ENCODE peak calls at places on chromosomes 13 and 19, in seven cellular contexts. One of them, this sample, is unnamed.

GRCh38 chr19:36152061-36152885 is at the start of gene COX7A1:
- DNase-seq in PC-3: no peak
- DNase-seq in hepatocyte: no peak
- DNase-seq in SK-N-SH: no peak
- DNase-seq in OCI-LY7: no peak
- DNase-seq in neural progenitor cell: no peak
- DNase-seq in GM23248: peak
- DNase-seq in this sample: no peak

GRCh38 chr19:10191347-10191746 is 3.4 kb downstream of the DNMT1 start:
- DNase-seq in GM23248: peak
- DNase-seq in SK-N-SH: no peak
- DNase-seq in PC-3: peak
- DNase-seq in neural progenitor cell: no peak
- DNase-seq in hepatocyte: no peak
- DNase-seq in OCI-LY7: no peak
- DNase-seq in this sample: no peak

GRCh38 chr13:28718538-28719226 is at the start of gene SLC46A3:
- DNase-seq in OCI-LY7: peak
- DNase-seq in hepatocyte: peak
- DNase-seq in SK-N-SH: peak
- DNase-seq in PC-3: peak
- DNase-seq in neural progenitor cell: peak
- DNase-seq in GM23248: peak
- DNase-seq in this sample: peak

GRCh38 chr19:14433454-14434156 is 499 bp downstream of the PKN1 start:
- DNase-seq in SK-N-SH: peak
- DNase-seq in GM23248: peak
- DNase-seq in neural progenitor cell: peak
- DNase-seq in PC-3: peak
- DNase-seq in OCI-LY7: peak
- DNase-seq in hepatocyte: peak
- DNase-seq in this sample: peak

GRCh38 chr13:113860051-113860471 is 3.8 kb downstream of the GAS6 start:
- DNase-seq in SK-N-SH: no peak
- DNase-seq in PC-3: no peak
- DNase-seq in neural progenitor cell: no peak
- DNase-seq in hepatocyte: peak
- DNase-seq in GM23248: no peak
- DNase-seq in OCI-LY7: no peak
- DNase-seq in this sample: peak

GRCh38 chr13:44474122-44474910 is 100.7 kb downstream of the SERP2 start:
- DNase-seq in hepatocyte: no peak
- DNase-seq in PC-3: peak
- DNase-seq in OCI-LY7: no peak
- DNase-seq in SK-N-SH: no peak
- DNase-seq in neural progenitor cell: no peak
- DNase-seq in GM23248: peak
- DNase-seq in this sample: no peak

GRCh38 chr19:38003427-38004099 is 96.6 kb downstream of the SIPA1L3 start:
- DNase-seq in OCI-LY7: peak
- DNase-seq in GM23248: peak
- DNase-seq in SK-N-SH: peak
- DNase-seq in neural progenitor cell: peak
- DNase-seq in hepatocyte: peak
- DNase-seq in PC-3: peak
- DNase-seq in this sample: peak

GRCh38 chr19:1104452-1105216 is 840 bp downstream of the GPX4 start:
- DNase-seq in SK-N-SH: peak
- DNase-seq in PC-3: peak
- DNase-seq in neural progenitor cell: peak
- DNase-seq in OCI-LY7: peak
- DNase-seq in GM23248: peak
- DNase-seq in hepatocyte: peak
- DNase-seq in this sample: peak

GRCh38 chr13:100875392-100876043 is 200.9 kb upstream of the TMTC4 start:
- DNase-seq in GM23248: peak
- DNase-seq in OCI-LY7: no peak
- DNase-seq in SK-N-SH: no peak
- DNase-seq in hepatocyte: no peak
- DNase-seq in neural progenitor cell: no peak
- DNase-seq in PC-3: peak
- DNase-seq in this sample: no peak

GRCh38 chr13:73608157-73608516 is 526.1 kb downstream of the KLF12 start:
- DNase-seq in SK-N-SH: no peak
- DNase-seq in hepatocyte: no peak
- DNase-seq in GM23248: no peak
- DNase-seq in neural progenitor cell: no peak
- DNase-seq in OCI-LY7: no peak
- DNase-seq in PC-3: no peak
- DNase-seq in this sample: no peak

GRCh38 chr13:99136427-99136954 is 64.2 kb upstream of the UBAC2 start:
- DNase-seq in OCI-LY7: no peak
- DNase-seq in PC-3: no peak
- DNase-seq in hepatocyte: no peak
- DNase-seq in neural progenitor cell: no peak
- DNase-seq in SK-N-SH: no peak
- DNase-seq in GM23248: no peak
- DNase-seq in this sample: no peak

GRCh38 chr13:20967340-20967739 is 64.8 kb upstream of the XPO4 start:
- DNase-seq in OCI-LY7: no peak
- DNase-seq in neural progenitor cell: no peak
- DNase-seq in hepatocyte: no peak
- DNase-seq in PC-3: no peak
- DNase-seq in GM23248: no peak
- DNase-seq in SK-N-SH: no peak
- DNase-seq in this sample: no peak

GRCh38 chr13:41917641-41918040 is 43.3 kb downstream of the VWA8 start:
- DNase-seq in PC-3: no peak
- DNase-seq in OCI-LY7: peak
- DNase-seq in GM23248: peak
- DNase-seq in hepatocyte: no peak
- DNase-seq in neural progenitor cell: no peak
- DNase-seq in SK-N-SH: no peak
- DNase-seq in this sample: no peak

GRCh38 chr13:42176286-42176685 is 95.7 kb upstream of the AKAP11 start:
- DNase-seq in GM23248: no peak
- DNase-seq in PC-3: no peak
- DNase-seq in hepatocyte: no peak
- DNase-seq in SK-N-SH: no peak
- DNase-seq in OCI-LY7: no peak
- DNase-seq in neural progenitor cell: no peak
- DNase-seq in this sample: no peak

GRCh38 chr19:28686741-28687140 is 526.2 kb downstream of the UQCRFS1 start:
- DNase-seq in neural progenitor cell: no peak
- DNase-seq in PC-3: no peak
- DNase-seq in hepatocyte: no peak
- DNase-seq in OCI-LY7: no peak
- DNase-seq in SK-N-SH: no peak
- DNase-seq in GM23248: no peak
- DNase-seq in this sample: peak

DNA sequence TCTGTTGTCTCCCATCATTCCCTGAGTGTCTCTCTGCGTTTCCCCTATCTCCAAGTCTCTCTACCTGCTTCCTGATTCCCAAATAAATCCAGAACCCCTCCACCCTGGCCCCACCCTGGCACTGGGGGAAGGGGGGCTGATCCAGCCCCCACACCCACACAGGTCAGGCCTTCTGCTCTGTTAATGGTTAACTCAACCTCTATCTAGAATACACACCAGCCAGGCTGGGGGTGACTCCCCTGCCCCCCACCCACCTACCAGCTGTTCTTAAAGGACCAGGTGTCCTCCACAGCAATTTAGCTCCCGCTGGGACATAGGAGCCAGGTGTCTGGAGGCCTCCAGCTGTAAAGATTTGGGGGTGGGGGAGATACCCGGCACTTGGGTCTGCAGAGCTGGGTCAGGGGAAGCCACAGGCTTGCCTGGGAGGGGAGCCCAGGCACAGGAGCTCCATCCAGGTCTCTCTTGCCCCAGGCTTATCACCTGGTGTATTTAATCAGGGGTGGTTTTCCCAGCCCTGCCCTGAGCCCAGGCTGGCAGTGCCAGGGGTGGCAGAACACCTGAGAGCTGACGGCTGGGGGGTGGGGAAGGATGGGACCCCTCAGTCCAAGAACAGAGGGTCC is 3.9 kb downstream of the IRF2BP1 start:
- DNase-seq in PC-3: no peak
- DNase-seq in neural progenitor cell: no peak
- DNase-seq in GM23248: no peak
- DNase-seq in SK-N-SH: peak
- DNase-seq in OCI-LY7: peak
- DNase-seq in hepatocyte: peak
- DNase-seq in this sample: no peak
- H3K4me3 ChIP-seq in PC-3: no peak
- H3K4me3 ChIP-seq in neural progenitor cell: peak
- H3K4me3 ChIP-seq in GM23248: no peak
- H3K4me3 ChIP-seq in SK-N-SH: no peak
- H3K4me3 ChIP-seq in OCI-LY7: peak
- H3K4me3 ChIP-seq in hepatocyte: no peak
- H3K4me3 ChIP-seq in this sample: no peak

DNA sequence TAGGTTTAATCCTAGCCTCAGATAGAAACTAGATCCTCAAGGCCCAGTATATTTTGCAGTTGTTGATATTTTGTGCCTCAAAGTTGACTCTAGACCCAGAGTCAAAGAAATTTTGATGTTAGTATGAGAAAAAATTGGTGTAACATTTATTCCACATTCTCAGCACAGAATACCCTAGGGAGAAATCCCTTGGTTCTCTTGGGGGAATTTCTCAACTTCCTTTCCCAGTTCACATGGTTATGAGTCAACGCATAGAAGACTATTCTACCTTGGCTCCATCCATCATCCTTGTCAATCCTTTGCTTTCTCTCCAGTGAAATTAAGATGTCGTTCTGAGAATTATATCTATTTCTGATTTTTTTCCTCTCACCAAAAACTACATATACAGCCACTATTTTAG is 145.3 kb downstream of the POSTN start:
- DNase-seq in hepatocyte: no peak
- DNase-seq in SK-N-SH: no peak
- DNase-seq in GM23248: peak
- DNase-seq in PC-3: no peak
- DNase-seq in OCI-LY7: no peak
- DNase-seq in neural progenitor cell: no peak
- DNase-seq in this sample: no peak
- TF ChIP-seq EZH2phosphoT487 in hepatocyte: no peak
- TF ChIP-seq EZH2phosphoT487 in SK-N-SH: no peak
- TF ChIP-seq EZH2phosphoT487 in GM23248: no peak
- TF ChIP-seq EZH2phosphoT487 in PC-3: no peak
- TF ChIP-seq EZH2phosphoT487 in OCI-LY7: no peak
- TF ChIP-seq EZH2phosphoT487 in neural progenitor cell: no peak
- TF ChIP-seq EZH2phosphoT487 in this sample: no peak

DNA sequence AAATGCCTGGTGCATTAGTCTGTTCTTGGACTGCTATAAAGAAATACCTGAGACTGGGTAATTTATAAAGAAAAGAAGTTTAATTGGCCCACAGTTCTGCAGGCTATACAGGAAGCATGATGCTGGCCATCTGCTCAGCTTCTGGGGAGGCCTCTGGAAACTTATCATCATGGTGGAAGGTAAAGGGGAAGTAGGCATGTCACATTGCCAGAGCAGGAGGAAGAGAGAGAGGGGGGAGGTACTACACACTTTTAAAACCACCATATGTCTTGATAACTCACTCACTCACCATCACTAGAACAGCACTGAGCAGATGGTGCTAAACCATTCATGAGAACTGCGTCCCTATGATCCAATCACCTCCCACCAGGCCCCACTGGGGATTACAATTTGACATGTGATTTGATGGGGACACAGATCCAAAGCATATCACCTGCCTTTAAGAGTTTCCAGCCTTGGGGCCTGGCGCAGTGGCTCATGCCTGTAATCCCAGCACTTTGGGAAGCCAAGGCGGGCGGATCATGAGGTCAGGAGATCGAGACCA is 219.0 kb downstream of the KATNAL1 start:
- DNase-seq in hepatocyte: no peak
- DNase-seq in OCI-LY7: no peak
- DNase-seq in neural progenitor cell: no peak
- DNase-seq in SK-N-SH: no peak
- DNase-seq in PC-3: no peak
- DNase-seq in GM23248: no peak
- DNase-seq in this sample: no peak
- H2AFZ ChIP-seq in hepatocyte: no peak
- H2AFZ ChIP-seq in OCI-LY7: no peak
- H2AFZ ChIP-seq in neural progenitor cell: no peak
- H2AFZ ChIP-seq in SK-N-SH: no peak
- H2AFZ ChIP-seq in PC-3: no peak
- H2AFZ ChIP-seq in GM23248: no peak
- H2AFZ ChIP-seq in this sample: no peak

GRCh38 chr13:94342436-94343242 is 136.8 kb downstream of the DCT start:
- DNase-seq in PC-3: no peak
- DNase-seq in OCI-LY7: no peak
- DNase-seq in GM23248: no peak
- DNase-seq in neural progenitor cell: no peak
- DNase-seq in SK-N-SH: no peak
- DNase-seq in hepatocyte: no peak
- DNase-seq in this sample: no peak

GRCh38 chr13:94343243-94343585 is 136.3 kb downstream of the DCT start:
- DNase-seq in GM23248: no peak
- DNase-seq in SK-N-SH: no peak
- DNase-seq in PC-3: no peak
- DNase-seq in neural progenitor cell: peak
- DNase-seq in hepatocyte: peak
- DNase-seq in OCI-LY7: no peak
- DNase-seq in this sample: no peak

GRCh38 chr13:94346261-94347019 is 133.0 kb downstream of the DCT start:
- DNase-seq in SK-N-SH: no peak
- DNase-seq in PC-3: no peak
- DNase-seq in GM23248: no peak
- DNase-seq in hepatocyte: no peak
- DNase-seq in neural progenitor cell: no peak
- DNase-seq in OCI-LY7: no peak
- DNase-seq in this sample: no peak

GRCh38 chr13:94345374-94346195 is 133.9 kb downstream of the DCT start:
- DNase-seq in SK-N-SH: peak
- DNase-seq in GM23248: peak
- DNase-seq in neural progenitor cell: no peak
- DNase-seq in PC-3: peak
- DNase-seq in OCI-LY7: peak
- DNase-seq in hepatocyte: peak
- DNase-seq in this sample: no peak

DNA sequence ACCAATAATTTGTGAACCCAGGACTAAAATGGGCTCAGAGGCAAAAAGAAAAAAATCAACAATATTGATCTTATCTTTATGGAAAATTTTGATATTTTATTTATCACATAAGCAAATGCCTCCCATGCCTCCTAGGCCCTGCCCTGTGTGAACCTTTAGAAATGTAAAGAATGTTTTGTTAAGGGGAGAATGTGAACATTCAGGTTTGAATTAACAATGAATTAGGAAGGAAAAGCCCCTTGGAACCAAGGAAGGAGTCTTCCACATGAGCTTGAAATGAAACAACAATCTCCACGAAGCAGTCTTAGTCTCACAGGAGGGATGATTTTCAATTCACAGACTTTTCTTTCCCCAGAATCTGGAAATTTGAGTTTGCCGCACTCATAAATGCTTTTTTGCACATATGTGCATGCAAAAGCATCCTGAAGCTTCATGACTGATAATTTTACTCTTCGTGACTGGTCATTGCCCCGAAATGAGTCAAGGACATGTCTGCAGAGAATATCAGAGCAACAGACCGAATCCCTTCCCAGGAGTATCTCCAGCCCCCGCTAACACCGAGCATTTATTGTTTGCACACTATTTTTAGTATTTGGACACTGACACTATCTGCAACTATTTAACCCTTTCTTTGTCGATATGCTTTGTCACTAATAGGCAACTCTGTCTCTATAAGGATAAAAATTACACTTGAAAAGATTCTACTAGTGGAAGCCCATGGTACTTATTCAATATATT is 135.2 kb downstream of the DCT start:
- DNase-seq in PC-3: no peak
- DNase-seq in hepatocyte: no peak
- DNase-seq in SK-N-SH: no peak
- DNase-seq in GM23248: peak
- DNase-seq in neural progenitor cell: no peak
- DNase-seq in OCI-LY7: no peak
- DNase-seq in this sample: no peak
- H3K4me3 ChIP-seq in PC-3: no peak
- H3K4me3 ChIP-seq in hepatocyte: no peak
- H3K4me3 ChIP-seq in SK-N-SH: no peak
- H3K4me3 ChIP-seq in GM23248: no peak
- H3K4me3 ChIP-seq in neural progenitor cell: no peak
- H3K4me3 ChIP-seq in OCI-LY7: no peak
- H3K4me3 ChIP-seq in this sample: no peak